ENCODE peak calls at places on chromosomes 4 and X, in five cellular contexts. B is endodermal cell, Y is stomach, H is H7, N is NCI-H524. V is an unnamed sample.

GRCh38 chrX:46547857-46548256 is 2.6 kb upstream of the ZNF674 start:
- DNase-seq in B (no peak), Y (no peak), N (no peak), H (no peak), V (no peak)

GRCh38 chrX:103629295-103630170 is 758 bp downstream of the TCEAL1 start:
- DNase-seq in B (peak), N (peak), Y (peak), H (peak), V (peak)

GRCh38 chrX:12390301-12390700 is 252.0 kb downstream of the FRMPD4 start:
- DNase-seq in B (no peak), H (no peak), Y (no peak), N (no peak), V (no peak)

GRCh38 chr4:52843958-52844357 is 18.2 kb upstream of the RASL11B start:
- DNase-seq in H (no peak), Y (no peak), B (no peak), N (no peak), V (no peak)

GRCh38 chr4:94722748-94723147 is 35.0 kb upstream of the BMPR1B start:
- DNase-seq in N (no peak), H (no peak), Y (no peak), B (no peak), V (no peak)

GRCh38 chrX:101452051-101452450 is 33.2 kb upstream of the ARMCX4 start:
- DNase-seq in N (no peak), Y (no peak), B (no peak), H (no peak), V (no peak)

GRCh38 chr4:915041-915474 is 17.1 kb downstream of the GAK start:
- DNase-seq in Y (no peak), N (no peak), B (no peak), H (peak), V (no peak)

GRCh38 chr4:25861422-25861926 is 1.3 kb downstream of the SEL1L3 start:
- DNase-seq in H (no peak), B (no peak), N (no peak), Y (no peak), V (no peak)

GRCh38 chr4:175871774-175872405 is 59.8 kb upstream of the GPM6A start:
- DNase-seq in N (no peak), H (no peak), B (no peak), Y (no peak), V (no peak)

GRCh38 chr4:142416711-142417275 is 429.3 kb downstream of the INPP4B start:
- DNase-seq in Y (no peak), H (no peak), B (no peak), N (no peak), V (no peak)

GRCh38 chrX:71282514-71283408 is 674 bp upstream of the NONO start:
- DNase-seq in B (no peak), H (peak), N (no peak), Y (no peak), V (no peak)

GRCh38 chrX:22128961-22129360 is 96.8 kb downstream of the PHEX start:
- DNase-seq in N (no peak), B (no peak), Y (no peak), H (no peak), V (no peak)

GRCh38 chr4:62402088-62402806 is 1202.1 kb downstream of the ADGRL3 start:
- DNase-seq in Y (no peak), B (no peak), H (no peak), N (peak), V (no peak)

GRCh38 chr4:3519468-3520264 is 12.6 kb downstream of the LRPAP1 start:
- DNase-seq in B (no peak), N (no peak), Y (no peak), H (no peak), V (no peak)

GRCh38 chr4:85784947-85785346 is 310.0 kb downstream of the ARHGAP24 start:
- DNase-seq in N (no peak), Y (no peak), B (no peak), H (no peak), V (no peak)

GRCh38 chr4:108940086-108941033 is 177.5 kb upstream of the ETNPPL start:
- DNase-seq in H (peak), N (no peak), Y (no peak), B (peak), V (no peak)

GRCh38 chr4:18020145-18020670 is 1.3 kb downstream of the LCORL start:
- DNase-seq in Y (no peak), B (peak), H (peak), N (peak), V (peak)

GRCh38 chr4:38687571-38688011 is 23.6 kb downstream of the KLF3 start:
- DNase-seq in H (no peak), Y (no peak), N (no peak), B (no peak), V (no peak)

GRCh38 chr4:12270546-12270945 is 841.9 kb upstream of the HS3ST1 start:
- DNase-seq in H (no peak), Y (no peak), B (no peak), N (no peak), V (no peak)

GRCh38 chr4:53507671-53508286 is 83.5 kb downstream of the LNX1 start:
- DNase-seq in B (no peak), N (peak), H (no peak), Y (peak), V (no peak)

GRCh38 chr4:6491235-6491634 is 18.8 kb upstream of the PPP2R2C start:
- DNase-seq in H (no peak), Y (no peak), N (no peak), B (no peak), V (no peak)

GRCh38 chr4:61070269-61070668 is 129.9 kb upstream of the ADGRL3 start:
- DNase-seq in B (no peak), H (no peak), Y (no peak), N (no peak), V (no peak)

GRCh38 chrX:115067812-115068211 is 50.4 kb upstream of the IL13RA2 start:
- DNase-seq in N (no peak), H (no peak), Y (no peak), B (no peak), V (no peak)

GRCh38 chr4:144906181-144906895 is 191.7 kb downstream of the ANAPC10 start:
- DNase-seq in Y (no peak), N (no peak), H (no peak), B (no peak), V (no peak)

GRCh38 chr4:152860057-152860456 is 76.1 kb upstream of the FHDC1 start:
- DNase-seq in N (no peak), Y (no peak), B (no peak), H (no peak), V (no peak)

GRCh38 chr4:58749206-58749605 is 1639.0 kb upstream of the IGFBP7 start:
- DNase-seq in N (no peak), B (no peak), H (no peak), Y (peak), V (no peak)